ENCODE peak calls at places on chromosomes 16 and 17, in four cellular contexts. J is neural progenitor cell, V is thyroid gland, D is thoracic aorta. I is an unnamed sample.
A peak's percentile ranks its signal among the peaks of the same experiment; 100 is the strongest.

GRCh38 chr17:29619251-29619650 is 3.5 kb downstream of the CORO6 start:
- DNase-seq in D (no peak), J (peak; percentile 57), V (peak; percentile 59), I (no peak)

GRCh38 chr16:69804283-69804682 is 42.2 kb downstream of the WWP2 start:
- DNase-seq in J (no peak), D (no peak), V (no peak), I (no peak)

GRCh38 chr16:3578121-3578520 is 918 bp upstream of the NLRC3 start:
- DNase-seq in J (no peak), D (no peak), V (no peak), I (no peak)

GRCh38 chr17:43094129-43094834 is 30.9 kb downstream of the BRCA1 start:
- DNase-seq in V (no peak), J (no peak), D (peak; percentile 9), I (no peak)

GRCh38 chr17:7627250-7628121 is at the start of gene SAT2:
- DNase-seq in J (peak; percentile 94), V (peak; percentile 96), D (peak; percentile 80), I (peak; percentile 96)

GRCh38 chr17:79721993-79722671 is 8.6 kb upstream of the ENPP7 start:
- DNase-seq in J (peak; percentile 67), D (no peak), V (no peak), I (no peak)

GRCh38 chr17:72677714-72678390 is 414.6 kb downstream of the SLC39A11 start:
- DNase-seq in V (no peak), D (no peak), J (no peak), I (no peak)

GRCh38 chr17:60493847-60494321 is 32.2 kb downstream of the APPBP2 start:
- DNase-seq in V (no peak), J (no peak), D (no peak), I (no peak)

GRCh38 chr16:83365166-83365565 is 442.6 kb upstream of the HSBP1 start:
- DNase-seq in J (no peak), V (no peak), D (no peak), I (no peak)

GRCh38 chr17:75159196-75160031 is 5.1 kb upstream of the JPT1 start:
- DNase-seq in J (no peak), D (no peak), V (no peak), I (no peak)

GRCh38 chr17:82863941-82864720 is 24.3 kb upstream of the ZNF750 start:
- DNase-seq in D (no peak), J (no peak), V (peak; percentile 82), I (no peak)

GRCh38 chr16:89172901-89173628 is 1.5 kb downstream of the CDH15 start:
- DNase-seq in J (peak; percentile 30), D (no peak), V (no peak), I (no peak)

GRCh38 chr17:41549596-41550039 is 21.5 kb upstream of the KRT19 start:
- DNase-seq in V (no peak), D (no peak), J (no peak), I (no peak)

GRCh38 chr17:9350083-9350482 is 225.5 kb downstream of the STX8 start:
- DNase-seq in J (no peak), D (no peak), V (no peak), I (no peak)

GRCh38 chr17:15463363-15463762 is 4.1 kb downstream of the CDRT4 start:
- DNase-seq in J (peak; percentile 33), D (no peak), V (peak; percentile 79), I (peak; percentile 77)

GRCh38 chr17:60128171-60128859 is 21.5 kb upstream of the CA4 start:
- DNase-seq in D (no peak), J (no peak), V (no peak), I (peak; percentile 39)

GRCh38 chr17:65222216-65222738 is 85.1 kb downstream of the RGS9 start:
- DNase-seq in V (no peak), J (no peak), D (no peak), I (no peak)

GRCh38 chr17:20189322-20189721 is 180.2 kb downstream of the SPECC1 start:
- DNase-seq in J (peak; percentile 47), D (no peak), V (no peak), I (no peak)

GRCh38 chr17:58330544-58330996 is 2.0 kb upstream of the TSPOAP1 start:
- DNase-seq in J (no peak), D (no peak), V (no peak), I (no peak)

DNA sequence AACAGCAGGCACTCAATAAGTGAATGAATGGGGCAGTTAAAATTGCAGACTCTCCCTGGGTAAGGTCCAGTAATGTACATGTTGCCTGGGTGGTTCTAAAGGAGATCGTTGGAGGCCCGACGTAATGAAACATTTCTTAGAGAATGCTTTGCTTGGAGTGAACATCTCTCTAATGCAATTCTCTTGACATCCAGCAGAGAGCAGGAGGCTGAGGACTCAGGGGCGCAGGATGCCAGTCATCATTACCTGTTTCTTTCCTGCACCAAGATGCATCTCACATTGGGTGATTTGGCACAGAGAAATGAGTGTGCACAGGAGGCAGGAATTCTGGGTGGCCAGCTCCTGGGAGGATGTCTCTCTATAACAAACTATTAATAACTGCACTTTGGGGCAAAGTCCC is 130.3 kb upstream of the RBBP6 start:
- DNase-seq in V (no peak), J (peak; percentile 42), D (no peak), I (no peak)
- TF ChIP-seq CTCF in V (no peak), J (peak; percentile 48), D (no peak), I (no peak)

GRCh38 chr16:35737076-35737475 is 2277.7 kb downstream of the TP53TG3F start:
- DNase-seq in V (no peak), J (no peak), D (no peak), I (no peak)

GRCh38 chr16:35733278-35733965 is 2274.0 kb downstream of the TP53TG3F start:
- DNase-seq in V (no peak), D (no peak), J (no peak), I (peak; percentile 41)

GRCh38 chr16:35735403-35736251 is 2276.2 kb downstream of the TP53TG3F start:
- DNase-seq in J (no peak), V (no peak), D (no peak), I (no peak)

GRCh38 chr16:35733971-35734702 is 2274.7 kb downstream of the TP53TG3F start:
- DNase-seq in D (no peak), V (no peak), J (no peak), I (no peak)

GRCh38 chr16:35734728-35735402 is 2275.5 kb downstream of the TP53TG3F start:
- DNase-seq in V (no peak), D (no peak), J (no peak), I (peak; percentile 47)
- H3K9me3 ChIP-seq in V (no peaks in the 10 kb centered on the region), D (no peaks in the 10 kb centered on the region), J (peaks cover 11% of the 10 kb centered on the region), I (no peaks in the 10 kb centered on the region)

DNA sequence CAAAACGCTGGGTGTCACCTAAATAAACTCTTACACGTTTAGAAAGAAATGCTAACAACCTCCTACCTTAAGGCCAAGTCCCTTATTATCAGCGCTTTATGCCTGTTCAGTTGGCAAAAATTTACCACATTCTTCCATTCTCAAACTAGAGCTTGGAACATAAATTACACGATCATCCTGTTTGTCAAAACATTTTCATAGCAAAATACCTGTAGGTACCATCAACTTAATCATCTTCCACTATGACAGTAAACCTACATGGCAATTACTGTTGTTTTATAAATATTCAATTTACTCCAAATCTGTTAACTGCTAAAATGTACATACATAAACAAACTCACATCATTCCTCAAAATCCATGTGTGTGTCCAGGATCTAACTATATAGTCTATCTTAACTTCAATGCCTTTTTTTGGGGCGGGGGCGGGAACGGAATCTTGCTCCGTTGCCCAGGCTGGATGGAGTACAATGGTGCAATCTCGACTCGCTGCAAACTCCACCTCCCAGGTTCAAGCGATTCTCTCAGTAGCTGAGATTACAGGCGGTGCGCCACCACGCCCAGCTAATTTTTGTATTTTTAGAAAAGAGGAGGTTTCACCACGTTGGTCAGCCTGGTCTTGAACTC is 4.5 kb downstream of the RPL23 start:
- DNase-seq in J (no peak), V (no peak), D (no peak), I (no peak)
- H3K27ac ChIP-seq in J (no peak overlapping the region), V (no peak overlapping the region), D (no peak overlapping the region), I (no peak overlapping the region)

DNA sequence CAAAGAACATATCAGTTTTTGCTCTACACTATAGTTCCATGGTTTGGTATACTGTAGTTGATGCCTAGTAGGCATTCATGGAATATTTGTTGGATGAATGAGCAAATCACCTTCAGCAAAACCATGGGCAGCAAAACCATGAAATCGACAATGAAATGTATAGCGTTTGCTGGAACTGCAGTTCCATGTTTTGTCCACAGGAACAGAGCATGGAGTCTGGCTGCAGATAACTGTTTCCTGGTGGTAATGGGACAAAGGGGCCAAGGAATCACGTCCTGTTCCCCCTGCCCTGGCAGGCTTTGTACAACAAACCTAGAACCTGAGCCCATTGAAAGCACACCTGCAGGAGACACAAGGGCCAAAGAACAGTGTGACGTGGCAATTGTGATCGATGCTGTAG is 101.1 kb downstream of the USP31 start:
- DNase-seq in J (no peak), V (no peak), D (no peak), I (no peak)
- TF ChIP-seq CTCF in J (peak; percentile 17), V (no peak), D (no peak), I (no peak)

DNA sequence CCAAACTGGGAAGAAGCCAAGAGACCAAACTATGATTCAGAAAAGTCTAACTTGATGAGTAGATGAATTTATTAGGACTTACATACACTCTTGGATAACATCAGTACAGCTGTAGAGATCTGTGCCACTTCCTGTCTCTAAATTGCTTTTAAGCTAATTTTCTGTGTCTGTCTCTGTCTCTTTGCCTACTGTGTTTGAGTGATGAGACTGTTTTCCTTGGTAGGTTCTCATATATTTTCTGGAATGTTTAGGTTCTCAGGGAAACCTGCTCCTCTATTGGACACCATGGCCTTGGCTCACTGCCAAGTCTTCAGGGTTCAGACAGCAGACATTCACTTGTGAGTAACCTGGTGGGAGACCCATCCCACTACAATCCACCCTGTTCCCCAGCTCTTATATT is 103.5 kb upstream of the KIF2B start:
- DNase-seq in J (no peak), D (no peak), V (no peak), I (no peak)
- H3K9me3 ChIP-seq in J (no peaks in the 10 kb centered on the region), D (no peaks in the 10 kb centered on the region), V (no peaks in the 10 kb centered on the region), I (no peaks in the 10 kb centered on the region)

DNA sequence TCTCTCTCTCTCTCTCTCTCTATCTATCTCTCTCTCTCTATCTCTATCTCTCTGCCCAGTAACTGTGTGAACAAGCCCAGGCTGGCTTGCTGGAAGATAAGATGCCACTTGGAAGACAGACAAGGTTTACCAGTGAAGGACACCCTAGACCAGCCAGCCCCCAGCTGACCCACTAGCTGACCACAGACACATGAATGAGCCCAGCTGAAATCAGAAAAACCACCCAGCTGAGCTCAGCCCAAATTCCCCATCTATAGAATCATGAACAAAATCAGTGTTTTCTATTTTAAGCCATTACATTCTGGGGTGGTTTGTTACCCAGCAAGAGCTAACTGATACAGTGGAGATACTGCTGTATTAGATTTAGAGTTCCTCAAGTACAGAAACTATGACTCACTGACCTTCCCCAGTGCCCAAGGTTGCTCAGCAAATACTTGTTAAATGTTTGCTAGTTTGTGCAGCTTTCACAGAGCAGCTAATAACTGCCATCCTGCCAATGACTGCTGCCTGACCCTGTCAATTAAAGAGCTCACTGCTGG is 18.0 kb downstream of the EMP2 start:
- DNase-seq in D (no peak), J (no peak), V (no peak), I (no peak)
- H3K27ac ChIP-seq in D (peak overlapping the region; percentile 93), J (no peak overlapping the region), V (no peak overlapping the region), I (peak overlapping the region; percentile 79)

GRCh38 chr16:2056077-2056476 is 8.3 kb downstream of the TSC2 start:
- DNase-seq in D (no peak), V (no peak), J (no peak), I (no peak)
- TF ChIP-seq CTCF in D (no peak), V (peak; percentile 8), J (no peak), I (peak; percentile 20)

DNA sequence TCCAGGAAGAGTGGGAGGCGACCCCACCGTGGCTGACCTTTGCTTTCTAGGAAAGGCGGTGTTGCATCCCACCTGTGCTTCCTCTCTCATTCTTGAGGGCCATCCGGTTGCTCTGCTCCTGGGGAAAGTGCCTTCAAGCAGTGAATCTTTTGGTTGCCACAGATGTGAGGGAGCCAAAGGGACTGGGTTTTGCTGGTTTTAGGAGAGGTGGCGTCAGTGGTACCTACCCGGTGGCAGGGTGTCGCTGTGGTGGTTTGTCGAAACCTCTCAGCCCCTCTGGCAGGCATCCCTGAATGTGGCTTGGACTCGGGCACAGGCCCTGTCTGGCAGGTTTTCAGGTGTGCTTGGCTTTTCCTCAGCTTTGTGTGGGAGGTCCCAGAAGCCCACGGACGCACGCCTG is 611.5 kb downstream of the KCNJ18 start:
- DNase-seq in J (no peak), D (no peak), V (no peak), I (no peak)
- H3K9me3 ChIP-seq in J (peaks cover 3% of the 10 kb centered on the region), D (no peaks in the 10 kb centered on the region), V (no peaks in the 10 kb centered on the region), I (no peaks in the 10 kb centered on the region)

I was measured in ascending aorta.